ENCODE peak calls at places on chromosomes 12 and 14, in nine cellular contexts. C, F, M, G, P, D, Q, B and X are unnamed samples.

GRCh38 chr12:130083002-130083401 is 79.3 kb upstream of the FZD10 start:
- DNase-seq in C (no peak), F (no peak), M (peak), G (no peak), P (no peak), D (no peak), Q (peak), B (no peak), X (no peak)

GRCh38 chr14:49928010-49928409 is 35.1 kb downstream of the ARF6 start:
- DNase-seq in C (no peak), F (no peak), M (no peak), G (no peak), P (no peak), D (no peak), Q (no peak), B (no peak), X (no peak)

GRCh38 chr12:69649529-69649928 is 38.8 kb upstream of the LRRC10 start:
- DNase-seq in C (peak), F (peak), M (no peak), G (no peak), P (no peak), D (no peak), Q (no peak), B (no peak), X (no peak)

GRCh38 chr14:20138520-20138919 is at the start of gene OR4N5:
- DNase-seq in C (no peak), F (no peak), M (no peak), G (no peak), P (no peak), D (no peak), Q (no peak), B (no peak), X (no peak)

GRCh38 chr12:76848132-76848531 is 30.7 kb downstream of the CSRP2 start:
- DNase-seq in C (no peak), F (no peak), M (no peak), G (no peak), P (no peak), D (no peak), Q (no peak), B (no peak), X (no peak)

GRCh38 chr12:122918827-122919226 is 22.9 kb upstream of the VPS37B start:
- DNase-seq in C (no peak), F (no peak), M (no peak), G (no peak), P (no peak), D (no peak), Q (no peak), B (no peak), X (no peak)

GRCh38 chr12:124345795-124346194 is 50.9 kb downstream of the RFLNA start:
- DNase-seq in C (no peak), F (no peak), M (no peak), G (no peak), P (no peak), D (peak), Q (no peak), B (no peak), X (no peak)

GRCh38 chr14:55115861-55116245 is 13.2 kb upstream of the LGALS3 start:
- DNase-seq in C (no peak), F (no peak), M (no peak), G (no peak), P (no peak), D (no peak), Q (no peak), B (no peak), X (no peak)

GRCh38 chr12:131147894-131148293 is 194.2 kb downstream of the ADGRD1 start:
- DNase-seq in C (no peak), F (no peak), M (no peak), G (no peak), P (no peak), D (peak), Q (no peak), B (no peak), X (no peak)

GRCh38 chr14:81062816-81063215 is 107.4 kb downstream of the TSHR start:
- DNase-seq in C (no peak), F (peak), M (no peak), G (no peak), P (peak), D (peak), Q (no peak), B (peak), X (peak)

GRCh38 chr14:70814466-70814865 is 5.2 kb upstream of the MAP3K9 start:
- DNase-seq in C (no peak), F (no peak), M (no peak), G (no peak), P (no peak), D (no peak), Q (no peak), B (no peak), X (no peak)

GRCh38 chr14:87698496-87698895 is 294.5 kb downstream of the GALC start:
- DNase-seq in C (no peak), F (no peak), M (no peak), G (no peak), P (no peak), D (peak), Q (peak), B (no peak), X (no peak)

GRCh38 chr14:86602263-86602662 is 1072.3 kb downstream of the FLRT2 start:
- DNase-seq in C (no peak), F (no peak), M (no peak), G (no peak), P (no peak), D (no peak), Q (no peak), B (no peak), X (no peak)

GRCh38 chr14:22400590-22401259 is 188.3 kb downstream of the DAD1 start:
- DNase-seq in C (no peak), F (no peak), M (no peak), G (no peak), P (no peak), D (no peak), Q (no peak), B (no peak), X (no peak)

GRCh38 chr14:91264151-91265150 is 19.9 kb upstream of the GPR68 start:
- DNase-seq in C (no peak), F (peak), M (no peak), G (no peak), P (no peak), D (no peak), Q (no peak), B (peak), X (no peak)

GRCh38 chr14:29489911-29490310 is 437.7 kb downstream of the PRKD1 start:
- DNase-seq in C (no peak), F (no peak), M (no peak), G (peak), P (no peak), D (no peak), Q (no peak), B (no peak), X (no peak)

GRCh38 chr12:4252595-4252994 is 21.0 kb upstream of the CCND2 start:
- DNase-seq in C (no peak), F (no peak), M (no peak), G (no peak), P (no peak), D (no peak), Q (no peak), B (no peak), X (no peak)

GRCh38 chr14:77316872-77317271 is 3.8 kb downstream of the POMT2 start:
- DNase-seq in C (peak), F (no peak), M (no peak), G (no peak), P (no peak), D (no peak), Q (no peak), B (no peak), X (no peak)

GRCh38 chr14:67221248-67221981 is 19.8 kb upstream of the PALS1 start:
- DNase-seq in C (peak), F (peak), M (peak), G (no peak), P (no peak), D (no peak), Q (peak), B (no peak), X (peak)